ENCODE peak calls at places on chromosomes 12 and 14, in five cellular contexts. N, K, A, Q and W are unnamed samples.

GRCh38 chr14:68939893-68940613 is 39.0 kb downstream of the ACTN1 start:
- DNase-seq in K (peak), Q (no peak), A (peak), N (peak), W (peak)

GRCh38 chr12:76586764-76587395 is 27.3 kb upstream of the OSBPL8 start:
- DNase-seq in N (peak), Q (no peak), K (peak), A (no peak), W (peak)

GRCh38 chr14:83969998-83970397 is 1559.9 kb upstream of the FLRT2 start:
- DNase-seq in K (no peak), A (no peak), N (no peak), Q (no peak), W (no peak)

GRCh38 chr12:68617160-68617926 is 6.6 kb downstream of the RAP1B start:
- DNase-seq in A (peak), Q (no peak), K (no peak), N (peak), W (no peak)

GRCh38 chr14:52076334-52076733 is 7.5 kb upstream of the NID2 start:
- DNase-seq in N (peak), K (no peak), Q (no peak), A (no peak), W (no peak)

GRCh38 chr12:130859128-130859527 is 12.7 kb upstream of the RAN start:
- DNase-seq in K (no peak), N (no peak), Q (no peak), A (no peak), W (no peak)

GRCh38 chr14:54856152-54856551 is 46.5 kb downstream of the GCH1 start:
- DNase-seq in A (no peak), N (no peak), K (no peak), Q (no peak), W (no peak)

GRCh38 chr12:96189781-96190180 is 4.4 kb upstream of the ELK3 start:
- DNase-seq in A (no peak), Q (no peak), K (no peak), N (no peak), W (no peak)

GRCh38 chr14:103313704-103314103 is 20.3 kb upstream of the EIF5 start:
- DNase-seq in Q (no peak), K (no peak), A (no peak), N (no peak), W (no peak)

GRCh38 chr14:56759633-56760032 is 50.6 kb downstream of the OTX2 start:
- DNase-seq in Q (no peak), K (no peak), A (no peak), N (no peak), W (no peak)

GRCh38 chr14:93543766-93544165 is 113.0 kb downstream of the UNC79 start:
- DNase-seq in A (peak), N (peak), K (peak), Q (no peak), W (peak)

GRCh38 chr12:32148372-32148771 is 41.7 kb downstream of the BICD1 start:
- DNase-seq in N (no peak), Q (no peak), A (peak), K (no peak), W (no peak)

GRCh38 chr14:62674833-62675232 is 370.4 kb downstream of the KCNH5 start:
- DNase-seq in Q (no peak), A (no peak), N (no peak), K (no peak), W (no peak)

GRCh38 chr12:108699955-108700563 is 31.3 kb downstream of the CORO1C start:
- DNase-seq in A (no peak), N (no peak), Q (no peak), K (no peak), W (peak)

GRCh38 chr12:41486718-41487117 is 298.6 kb downstream of the PDZRN4 start:
- DNase-seq in K (no peak), A (no peak), Q (no peak), N (no peak), W (no peak)

GRCh38 chr12:45546545-45546944 is 183.0 kb upstream of the ARID2 start:
- DNase-seq in N (no peak), A (no peak), K (no peak), Q (no peak), W (no peak)

GRCh38 chr14:105602799-105603763 is 76.7 kb downstream of the TMEM121 start:
- DNase-seq in N (no peak), Q (no peak), K (no peak), A (no peak), W (no peak)

GRCh38 chr12:96099986-96100385 is 64.6 kb upstream of the LTA4H start:
- DNase-seq in N (no peak), Q (no peak), A (no peak), K (no peak), W (no peak)

GRCh38 chr12:75814856-75815754 is 216.5 kb downstream of the PHLDA1 start:
- DNase-seq in Q (no peak), N (peak), K (no peak), A (peak), W (peak)

GRCh38 chr14:94655169-94655710 is 43.0 kb downstream of the SERPINA3 start:
- DNase-seq in A (peak), N (no peak), K (no peak), Q (no peak), W (no peak)

GRCh38 chr12:21054334-21054733 is 76.7 kb upstream of the SLCO1B1 start:
- DNase-seq in K (no peak), N (no peak), A (no peak), Q (no peak), W (no peak)

GRCh38 chr12:32532415-32532814 is 133.1 kb downstream of the FGD4 start:
- DNase-seq in N (no peak), K (no peak), A (no peak), Q (no peak), W (no peak)

GRCh38 chr12:122981036-122981471 is 573 bp downstream of the ARL6IP4 start:
- DNase-seq in A (no peak), N (no peak), Q (no peak), K (no peak), W (no peak)

GRCh38 chr14:49853572-49854375 is 1.2 kb upstream of the NEMF start:
- DNase-seq in Q (peak), K (peak), N (peak), A (peak), W (peak)

GRCh38 chr14:85415015-85415712 is 114.8 kb upstream of the FLRT2 start:
- DNase-seq in N (peak), K (no peak), A (peak), Q (no peak), W (peak)

GRCh38 chr12:27243804-27244679 is at the start of gene STK38L:
- DNase-seq in N (peak), Q (peak), A (peak), K (peak), W (peak)

GRCh38 chr12:19916193-19916498 is 452.2 kb upstream of the PDE3A start:
- DNase-seq in N (no peak), Q (no peak), A (no peak), K (no peak), W (no peak)

GRCh38 chr12:19390208-19390607 is 49.1 kb upstream of the AEBP2 start:
- DNase-seq in N (no peak), Q (no peak), A (no peak), K (no peak), W (peak)

GRCh38 chr14:23294734-23295561 is 7.7 kb downstream of the PPP1R3E start:
- DNase-seq in K (peak), Q (no peak), N (peak), A (no peak), W (peak)

GRCh38 chr14:103179078-103179477 is 55.8 kb downstream of the TNFAIP2 start:
- DNase-seq in Q (no peak), A (no peak), K (no peak), N (no peak), W (no peak)

GRCh38 chr12:25241171-25242020 is 9.3 kb downstream of the KRAS start:
- DNase-seq in A (no peak), K (peak), N (peak), Q (no peak), W (peak)

GRCh38 chr12:810635-811415 is 58.4 kb downstream of the WNK1 start:
- DNase-seq in K (no peak), N (no peak), Q (no peak), A (no peak), W (peak)

GRCh38 chr12:85820117-85820516 is 16.1 kb downstream of the RASSF9 start:
- DNase-seq in K (no peak), Q (no peak), A (no peak), N (no peak), W (no peak)

GRCh38 chr14:99907761-99908652 is 114.8 kb downstream of the EML1 start:
- DNase-seq in N (no peak), Q (no peak), A (no peak), K (no peak), W (no peak)